ENCODE peak calls at places on chromosomes 6 and 20, in six cellular contexts. One of them, this sample, is unnamed.

GRCh38 chr6:123777554-123777953 is 26.1 kb upstream of the NKAIN2 start:
- DNase-seq in T-helper 2 cell: no peak
- DNase-seq in Right ventricle myocardium superior: no peak
- DNase-seq in left cardiac atrium: no peak
- DNase-seq in foreskin fibroblast: peak
- DNase-seq in stimulated activated naive CD8-positive, alpha-beta T cell treated with anti-CD3 and anti-CD28 coated beads, Interleukin-15, amount 100 ng/mL, for 72 hours: no peak
- DNase-seq in this sample: no peak

GRCh38 chr6:17493286-17493685 is 99.9 kb downstream of the CAP2 start:
- DNase-seq in T-helper 2 cell: no peak
- DNase-seq in Right ventricle myocardium superior: no peak
- DNase-seq in left cardiac atrium: no peak
- DNase-seq in foreskin fibroblast: peak
- DNase-seq in stimulated activated naive CD8-positive, alpha-beta T cell treated with anti-CD3 and anti-CD28 coated beads, Interleukin-15, amount 100 ng/mL, for 72 hours: no peak
- DNase-seq in this sample: no peak

GRCh38 chr20:1897965-1898464 is 2.8 kb downstream of the SIRPA start:
- DNase-seq in T-helper 2 cell: no peak
- DNase-seq in Right ventricle myocardium superior: peak
- DNase-seq in left cardiac atrium: no peak
- DNase-seq in foreskin fibroblast: no peak
- DNase-seq in stimulated activated naive CD8-positive, alpha-beta T cell treated with anti-CD3 and anti-CD28 coated beads, Interleukin-15, amount 100 ng/mL, for 72 hours: no peak
- DNase-seq in this sample: no peak

GRCh38 chr6:74117113-74117512 is 421.1 kb downstream of the CD109 start:
- DNase-seq in T-helper 2 cell: no peak
- DNase-seq in Right ventricle myocardium superior: no peak
- DNase-seq in left cardiac atrium: no peak
- DNase-seq in foreskin fibroblast: peak
- DNase-seq in stimulated activated naive CD8-positive, alpha-beta T cell treated with anti-CD3 and anti-CD28 coated beads, Interleukin-15, amount 100 ng/mL, for 72 hours: no peak
- DNase-seq in this sample: no peak

GRCh38 chr6:105326838-105327745 is 75.8 kb downstream of the PREP start:
- DNase-seq in T-helper 2 cell: no peak
- DNase-seq in Right ventricle myocardium superior: no peak
- DNase-seq in left cardiac atrium: no peak
- DNase-seq in foreskin fibroblast: peak
- DNase-seq in stimulated activated naive CD8-positive, alpha-beta T cell treated with anti-CD3 and anti-CD28 coated beads, Interleukin-15, amount 100 ng/mL, for 72 hours: no peak
- DNase-seq in this sample: no peak

GRCh38 chr20:38825571-38825900 is 20.0 kb downstream of the PPP1R16B start:
- DNase-seq in T-helper 2 cell: no peak
- DNase-seq in Right ventricle myocardium superior: no peak
- DNase-seq in left cardiac atrium: no peak
- DNase-seq in foreskin fibroblast: no peak
- DNase-seq in stimulated activated naive CD8-positive, alpha-beta T cell treated with anti-CD3 and anti-CD28 coated beads, Interleukin-15, amount 100 ng/mL, for 72 hours: no peak
- DNase-seq in this sample: no peak

GRCh38 chr20:47502801-47503239 is 1.1 kb downstream of the NCOA3 start:
- DNase-seq in T-helper 2 cell: no peak
- DNase-seq in Right ventricle myocardium superior: no peak
- DNase-seq in left cardiac atrium: no peak
- DNase-seq in foreskin fibroblast: peak
- DNase-seq in stimulated activated naive CD8-positive, alpha-beta T cell treated with anti-CD3 and anti-CD28 coated beads, Interleukin-15, amount 100 ng/mL, for 72 hours: peak
- DNase-seq in this sample: no peak

GRCh38 chr20:62392077-62392418 is 5.1 kb downstream of the RPS21 start:
- DNase-seq in T-helper 2 cell: no peak
- DNase-seq in Right ventricle myocardium superior: no peak
- DNase-seq in left cardiac atrium: no peak
- DNase-seq in foreskin fibroblast: no peak
- DNase-seq in stimulated activated naive CD8-positive, alpha-beta T cell treated with anti-CD3 and anti-CD28 coated beads, Interleukin-15, amount 100 ng/mL, for 72 hours: no peak
- DNase-seq in this sample: no peak

GRCh38 chr6:32483968-32484613 is 44.4 kb downstream of the HLA-DRA start:
- DNase-seq in T-helper 2 cell: no peak
- DNase-seq in Right ventricle myocardium superior: peak
- DNase-seq in left cardiac atrium: no peak
- DNase-seq in foreskin fibroblast: no peak
- DNase-seq in stimulated activated naive CD8-positive, alpha-beta T cell treated with anti-CD3 and anti-CD28 coated beads, Interleukin-15, amount 100 ng/mL, for 72 hours: no peak
- DNase-seq in this sample: no peak

GRCh38 chr6:9761220-9761619 is 653.7 kb downstream of the TFAP2A start:
- DNase-seq in T-helper 2 cell: no peak
- DNase-seq in Right ventricle myocardium superior: no peak
- DNase-seq in left cardiac atrium: no peak
- DNase-seq in foreskin fibroblast: no peak
- DNase-seq in stimulated activated naive CD8-positive, alpha-beta T cell treated with anti-CD3 and anti-CD28 coated beads, Interleukin-15, amount 100 ng/mL, for 72 hours: no peak
- DNase-seq in this sample: no peak

GRCh38 chr20:38523697-38524096 is 51.1 kb downstream of the RALGAPB start:
- DNase-seq in T-helper 2 cell: no peak
- DNase-seq in Right ventricle myocardium superior: no peak
- DNase-seq in left cardiac atrium: no peak
- DNase-seq in foreskin fibroblast: peak
- DNase-seq in stimulated activated naive CD8-positive, alpha-beta T cell treated with anti-CD3 and anti-CD28 coated beads, Interleukin-15, amount 100 ng/mL, for 72 hours: no peak
- DNase-seq in this sample: no peak

GRCh38 chr6:104506429-104506828 is 353.3 kb downstream of the HACE1 start:
- DNase-seq in T-helper 2 cell: no peak
- DNase-seq in Right ventricle myocardium superior: no peak
- DNase-seq in left cardiac atrium: no peak
- DNase-seq in foreskin fibroblast: no peak
- DNase-seq in stimulated activated naive CD8-positive, alpha-beta T cell treated with anti-CD3 and anti-CD28 coated beads, Interleukin-15, amount 100 ng/mL, for 72 hours: no peak
- DNase-seq in this sample: no peak

GRCh38 chr6:11236351-11236750 is 3.9 kb upstream of the NEDD9 start:
- DNase-seq in T-helper 2 cell: no peak
- DNase-seq in Right ventricle myocardium superior: no peak
- DNase-seq in left cardiac atrium: no peak
- DNase-seq in foreskin fibroblast: peak
- DNase-seq in stimulated activated naive CD8-positive, alpha-beta T cell treated with anti-CD3 and anti-CD28 coated beads, Interleukin-15, amount 100 ng/mL, for 72 hours: peak
- DNase-seq in this sample: no peak

GRCh38 chr6:166996406-166996805 is 2.8 kb upstream of the CEP43 start:
- DNase-seq in T-helper 2 cell: no peak
- DNase-seq in Right ventricle myocardium superior: no peak
- DNase-seq in left cardiac atrium: no peak
- DNase-seq in foreskin fibroblast: peak
- DNase-seq in stimulated activated naive CD8-positive, alpha-beta T cell treated with anti-CD3 and anti-CD28 coated beads, Interleukin-15, amount 100 ng/mL, for 72 hours: no peak
- DNase-seq in this sample: no peak

GRCh38 chr6:161369339-161369738 is 95.5 kb upstream of the AGPAT4 start:
- DNase-seq in T-helper 2 cell: no peak
- DNase-seq in Right ventricle myocardium superior: no peak
- DNase-seq in left cardiac atrium: no peak
- DNase-seq in foreskin fibroblast: peak
- DNase-seq in stimulated activated naive CD8-positive, alpha-beta T cell treated with anti-CD3 and anti-CD28 coated beads, Interleukin-15, amount 100 ng/mL, for 72 hours: no peak
- DNase-seq in this sample: no peak

GRCh38 chr6:7060769-7061516 is 46.8 kb upstream of the RREB1 start:
- DNase-seq in T-helper 2 cell: no peak
- DNase-seq in Right ventricle myocardium superior: no peak
- DNase-seq in left cardiac atrium: no peak
- DNase-seq in foreskin fibroblast: no peak
- DNase-seq in stimulated activated naive CD8-positive, alpha-beta T cell treated with anti-CD3 and anti-CD28 coated beads, Interleukin-15, amount 100 ng/mL, for 72 hours: no peak
- DNase-seq in this sample: no peak

GRCh38 chr6:86412063-86412462 is 525.3 kb upstream of the HTR1E start:
- DNase-seq in T-helper 2 cell: no peak
- DNase-seq in Right ventricle myocardium superior: no peak
- DNase-seq in left cardiac atrium: no peak
- DNase-seq in foreskin fibroblast: no peak
- DNase-seq in stimulated activated naive CD8-positive, alpha-beta T cell treated with anti-CD3 and anti-CD28 coated beads, Interleukin-15, amount 100 ng/mL, for 72 hours: no peak
- DNase-seq in this sample: no peak

GRCh38 chr20:4836935-4837334 is 115.2 kb downstream of the PRND start:
- DNase-seq in T-helper 2 cell: no peak
- DNase-seq in Right ventricle myocardium superior: no peak
- DNase-seq in left cardiac atrium: no peak
- DNase-seq in foreskin fibroblast: no peak
- DNase-seq in stimulated activated naive CD8-positive, alpha-beta T cell treated with anti-CD3 and anti-CD28 coated beads, Interleukin-15, amount 100 ng/mL, for 72 hours: no peak
- DNase-seq in this sample: no peak

GRCh38 chr6:62286470-62286843 is 432 bp upstream of the KHDRBS2 start:
- DNase-seq in T-helper 2 cell: no peak
- DNase-seq in Right ventricle myocardium superior: no peak
- DNase-seq in left cardiac atrium: no peak
- DNase-seq in foreskin fibroblast: no peak
- DNase-seq in stimulated activated naive CD8-positive, alpha-beta T cell treated with anti-CD3 and anti-CD28 coated beads, Interleukin-15, amount 100 ng/mL, for 72 hours: no peak
- DNase-seq in this sample: no peak

GRCh38 chr20:51758978-51759544 is 9.1 kb downstream of the ATP9A start:
- DNase-seq in T-helper 2 cell: no peak
- DNase-seq in Right ventricle myocardium superior: peak
- DNase-seq in left cardiac atrium: no peak
- DNase-seq in foreskin fibroblast: peak
- DNase-seq in stimulated activated naive CD8-positive, alpha-beta T cell treated with anti-CD3 and anti-CD28 coated beads, Interleukin-15, amount 100 ng/mL, for 72 hours: no peak
- DNase-seq in this sample: peak

This sample was measured in left ventricle myocardium inferior.